ENCODE peak calls at places on chromosomes 5 and 9, in ten cellular contexts. One of them, this sample, is unnamed.

GRCh38 chr9:114538241-114538640 is 33.0 kb upstream of the WHRN start:
- DNase-seq in mucosa of descending colon: peak; percentile 56
- DNase-seq in colonic mucosa: peak; percentile 42
- DNase-seq in heart right ventricle: no peak
- DNase-seq in neural progenitor cell: peak; percentile 45
- DNase-seq in HCT116: peak; percentile 88
- DNase-seq in PC-3: peak; percentile 15
- DNase-seq in thoracic aorta: no peak
- DNase-seq in ovary: no peak
- DNase-seq in astrocyte: no peak
- DNase-seq in this sample: no peak

GRCh38 chr5:56147679-56148230 is 85.4 kb downstream of the ANKRD55 start:
- DNase-seq in astrocyte: no peak
- DNase-seq in PC-3: no peak
- DNase-seq in colonic mucosa: no peak
- DNase-seq in mucosa of descending colon: no peak
- DNase-seq in ovary: no peak
- DNase-seq in thoracic aorta: no peak
- DNase-seq in heart right ventricle: no peak
- DNase-seq in neural progenitor cell: no peak
- DNase-seq in HCT116: no peak
- DNase-seq in this sample: no peak

GRCh38 chr9:73154760-73155159 is 3.1 kb downstream of the ANXA1 start:
- DNase-seq in astrocyte: no peak
- DNase-seq in PC-3: peak; percentile 17
- DNase-seq in mucosa of descending colon: no peak
- DNase-seq in HCT116: no peak
- DNase-seq in neural progenitor cell: no peak
- DNase-seq in ovary: no peak
- DNase-seq in thoracic aorta: no peak
- DNase-seq in colonic mucosa: no peak
- DNase-seq in heart right ventricle: no peak
- DNase-seq in this sample: no peak

GRCh38 chr5:129078660-129079059 is 15.9 kb upstream of the ISOC1 start:
- DNase-seq in HCT116: no peak
- DNase-seq in PC-3: no peak
- DNase-seq in ovary: no peak
- DNase-seq in colonic mucosa: no peak
- DNase-seq in thoracic aorta: no peak
- DNase-seq in neural progenitor cell: no peak
- DNase-seq in heart right ventricle: no peak
- DNase-seq in astrocyte: no peak
- DNase-seq in mucosa of descending colon: no peak
- DNase-seq in this sample: no peak

GRCh38 chr5:172187118-172188032 is 649 bp downstream of the STK10 start:
- DNase-seq in PC-3: peak; percentile 91
- DNase-seq in colonic mucosa: peak; percentile 83
- DNase-seq in ovary: peak; percentile 58
- DNase-seq in mucosa of descending colon: peak; percentile 87
- DNase-seq in neural progenitor cell: peak; percentile 57
- DNase-seq in astrocyte: peak; percentile 69
- DNase-seq in thoracic aorta: no peak
- DNase-seq in HCT116: peak; percentile 26
- DNase-seq in heart right ventricle: peak; percentile 65
- DNase-seq in this sample: peak; percentile 82

GRCh38 chr5:132100672-132101261 is 27.2 kb downstream of the CSF2 start:
- DNase-seq in astrocyte: no peak
- DNase-seq in mucosa of descending colon: no peak
- DNase-seq in neural progenitor cell: no peak
- DNase-seq in ovary: no peak
- DNase-seq in thoracic aorta: no peak
- DNase-seq in heart right ventricle: no peak
- DNase-seq in HCT116: no peak
- DNase-seq in colonic mucosa: no peak
- DNase-seq in PC-3: no peak
- DNase-seq in this sample: no peak

GRCh38 chr5:95845401-95845800 is 22.9 kb upstream of the GLRX start:
- DNase-seq in neural progenitor cell: no peak
- DNase-seq in HCT116: no peak
- DNase-seq in ovary: no peak
- DNase-seq in astrocyte: no peak
- DNase-seq in thoracic aorta: no peak
- DNase-seq in colonic mucosa: peak; percentile 8
- DNase-seq in PC-3: no peak
- DNase-seq in mucosa of descending colon: no peak
- DNase-seq in heart right ventricle: no peak
- DNase-seq in this sample: no peak

GRCh38 chr5:172548981-172549707 is 91.9 kb upstream of the NEURL1B start:
- DNase-seq in astrocyte: no peak
- DNase-seq in heart right ventricle: no peak
- DNase-seq in ovary: no peak
- DNase-seq in PC-3: no peak
- DNase-seq in colonic mucosa: no peak
- DNase-seq in thoracic aorta: no peak
- DNase-seq in HCT116: no peak
- DNase-seq in neural progenitor cell: no peak
- DNase-seq in mucosa of descending colon: no peak
- DNase-seq in this sample: peak; percentile 72

GRCh38 chr5:52598954-52599353 is 188.8 kb upstream of the ITGA1 start:
- DNase-seq in neural progenitor cell: no peak
- DNase-seq in thoracic aorta: no peak
- DNase-seq in HCT116: no peak
- DNase-seq in PC-3: no peak
- DNase-seq in mucosa of descending colon: no peak
- DNase-seq in heart right ventricle: no peak
- DNase-seq in astrocyte: no peak
- DNase-seq in colonic mucosa: no peak
- DNase-seq in ovary: no peak
- DNase-seq in this sample: no peak

GRCh38 chr9:16593746-16594145 is 276.7 kb downstream of the BNC2 start:
- DNase-seq in mucosa of descending colon: no peak
- DNase-seq in thoracic aorta: no peak
- DNase-seq in HCT116: no peak
- DNase-seq in neural progenitor cell: no peak
- DNase-seq in heart right ventricle: no peak
- DNase-seq in ovary: no peak
- DNase-seq in colonic mucosa: no peak
- DNase-seq in PC-3: no peak
- DNase-seq in astrocyte: no peak
- DNase-seq in this sample: no peak

GRCh38 chr5:96337048-96337781 is 95.8 kb downstream of the PCSK1 start:
- DNase-seq in HCT116: no peak
- DNase-seq in heart right ventricle: no peak
- DNase-seq in ovary: no peak
- DNase-seq in PC-3: no peak
- DNase-seq in neural progenitor cell: no peak
- DNase-seq in thoracic aorta: no peak
- DNase-seq in astrocyte: no peak
- DNase-seq in mucosa of descending colon: no peak
- DNase-seq in colonic mucosa: no peak
- DNase-seq in this sample: no peak

GRCh38 chr9:91902465-91903125 is 47.4 kb downstream of the ROR2 start:
- DNase-seq in HCT116: no peak
- DNase-seq in mucosa of descending colon: no peak
- DNase-seq in astrocyte: no peak
- DNase-seq in colonic mucosa: no peak
- DNase-seq in ovary: no peak
- DNase-seq in heart right ventricle: no peak
- DNase-seq in PC-3: no peak
- DNase-seq in thoracic aorta: no peak
- DNase-seq in neural progenitor cell: no peak
- DNase-seq in this sample: no peak
- H3K4me1 ChIP-seq in HCT116: peaks cover 2% of the 10 kb centered on the region
- H3K4me1 ChIP-seq in mucosa of descending colon: peaks cover 15% of the 10 kb centered on the region
- H3K4me1 ChIP-seq in astrocyte: peaks cover 11% of the 10 kb centered on the region
- H3K4me1 ChIP-seq in colonic mucosa: peaks cover 15% of the 10 kb centered on the region
- H3K4me1 ChIP-seq in ovary: peaks cover 21% of the 10 kb centered on the region
- H3K4me1 ChIP-seq in heart right ventricle: peaks cover 16% of the 10 kb centered on the region
- H3K4me1 ChIP-seq in PC-3: no peaks in the 10 kb centered on the region
- H3K4me1 ChIP-seq in thoracic aorta: no peaks in the 10 kb centered on the region
- H3K4me1 ChIP-seq in neural progenitor cell: peaks cover 47% of the 10 kb centered on the region
- H3K4me1 ChIP-seq in this sample: no peaks in the 10 kb centered on the region

DNA sequence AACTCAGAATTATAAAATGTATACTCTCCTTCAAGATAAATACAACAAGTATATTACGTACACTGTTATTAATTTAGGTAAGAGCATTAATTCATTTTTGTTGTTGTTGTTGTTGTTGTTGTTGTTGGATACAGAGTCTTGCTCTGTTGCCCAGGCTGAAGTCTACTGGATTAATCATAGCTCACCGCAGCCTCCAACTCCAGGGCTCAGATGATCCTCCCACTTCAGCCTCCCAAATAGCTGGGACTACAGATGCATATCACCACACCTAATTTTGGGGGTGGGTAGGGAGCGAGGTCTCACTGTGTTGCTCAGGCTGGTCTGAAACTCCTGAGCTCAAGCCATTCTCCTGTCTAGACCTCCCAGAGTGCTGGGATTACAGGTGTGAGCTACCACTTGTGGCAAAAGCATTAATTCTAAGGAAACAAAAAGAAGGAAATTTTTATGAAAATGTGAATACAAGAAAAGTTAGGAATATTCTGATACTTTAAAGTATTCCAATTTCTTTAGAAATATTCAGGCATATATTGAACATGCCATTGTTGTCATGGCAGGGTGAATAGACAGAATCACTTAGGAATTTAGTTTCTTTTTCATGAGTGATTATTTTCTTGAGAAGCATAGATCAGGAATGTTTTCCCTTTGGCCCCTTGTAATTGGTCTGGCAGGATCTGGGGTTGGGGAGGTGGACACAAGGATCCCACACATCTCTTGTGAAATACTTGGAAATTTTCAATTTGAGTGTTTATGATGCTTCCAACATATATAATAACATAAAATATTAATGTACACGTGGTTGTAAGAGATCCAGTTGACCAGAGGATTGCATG is 263.7 kb downstream of the FANCC start:
- DNase-seq in HCT116: no peak
- DNase-seq in neural progenitor cell: no peak
- DNase-seq in heart right ventricle: no peak
- DNase-seq in astrocyte: no peak
- DNase-seq in colonic mucosa: no peak
- DNase-seq in mucosa of descending colon: no peak
- DNase-seq in PC-3: no peak
- DNase-seq in ovary: no peak
- DNase-seq in thoracic aorta: no peak
- DNase-seq in this sample: no peak
- H3K4me1 ChIP-seq in HCT116: peaks cover 6% of the 10 kb centered on the region
- H3K4me1 ChIP-seq in neural progenitor cell: peaks cover 35% of the 10 kb centered on the region
- H3K4me1 ChIP-seq in heart right ventricle: peaks cover 100% of the 10 kb centered on the region
- H3K4me1 ChIP-seq in astrocyte: peaks cover 59% of the 10 kb centered on the region
- H3K4me1 ChIP-seq in colonic mucosa: no peaks in the 10 kb centered on the region
- H3K4me1 ChIP-seq in mucosa of descending colon: peaks cover 14% of the 10 kb centered on the region
- H3K4me1 ChIP-seq in PC-3: peaks cover 35% of the 10 kb centered on the region
- H3K4me1 ChIP-seq in ovary: peaks cover 24% of the 10 kb centered on the region
- H3K4me1 ChIP-seq in thoracic aorta: peaks cover 96% of the 10 kb centered on the region
- H3K4me1 ChIP-seq in this sample: peaks cover 82% of the 10 kb centered on the region

DNA sequence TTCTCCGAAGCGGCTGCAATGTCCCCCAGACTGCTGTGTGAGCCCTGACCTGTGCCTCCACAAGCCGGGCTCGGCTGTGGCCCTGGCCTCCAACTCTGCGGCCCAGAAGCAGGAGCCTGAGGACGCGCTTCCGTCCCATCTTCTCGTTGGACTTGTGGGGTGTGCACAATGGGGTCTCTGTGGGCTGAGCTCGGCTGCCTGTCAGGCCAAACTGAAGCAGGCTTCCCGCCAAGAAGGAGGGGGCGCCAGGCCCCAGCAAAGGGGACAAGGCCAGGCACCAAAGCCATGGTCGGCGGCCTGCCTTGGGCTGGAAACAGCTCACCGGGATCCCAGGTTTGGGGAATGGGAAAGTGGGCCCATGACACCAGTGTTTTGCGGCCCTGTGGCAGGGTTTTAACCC is 4.1 kb downstream of the NOTCH1 start:
- DNase-seq in PC-3: no peak
- DNase-seq in ovary: no peak
- DNase-seq in mucosa of descending colon: no peak
- DNase-seq in colonic mucosa: no peak
- DNase-seq in astrocyte: no peak
- DNase-seq in HCT116: no peak
- DNase-seq in heart right ventricle: no peak
- DNase-seq in thoracic aorta: no peak
- DNase-seq in neural progenitor cell: no peak
- DNase-seq in this sample: no peak
- H3K4me1 ChIP-seq in PC-3: peaks cover 30% of the 10 kb centered on the region
- H3K4me1 ChIP-seq in ovary: peaks cover 3% of the 10 kb centered on the region
- H3K4me1 ChIP-seq in mucosa of descending colon: peaks cover 77% of the 10 kb centered on the region
- H3K4me1 ChIP-seq in colonic mucosa: peaks cover 41% of the 10 kb centered on the region
- H3K4me1 ChIP-seq in astrocyte: peaks cover 44% of the 10 kb centered on the region
- H3K4me1 ChIP-seq in HCT116: peaks cover 50% of the 10 kb centered on the region
- H3K4me1 ChIP-seq in heart right ventricle: peaks cover 84% of the 10 kb centered on the region
- H3K4me1 ChIP-seq in thoracic aorta: peaks cover 53% of the 10 kb centered on the region
- H3K4me1 ChIP-seq in neural progenitor cell: peaks cover 41% of the 10 kb centered on the region
- H3K4me1 ChIP-seq in this sample: no peaks in the 10 kb centered on the region

GRCh38 chr5:78574157-78574673 is 74.4 kb downstream of the LHFPL2 start:
- DNase-seq in astrocyte: no peak
- DNase-seq in mucosa of descending colon: no peak
- DNase-seq in ovary: no peak
- DNase-seq in thoracic aorta: no peak
- DNase-seq in heart right ventricle: no peak
- DNase-seq in HCT116: no peak
- DNase-seq in colonic mucosa: no peak
- DNase-seq in neural progenitor cell: no peak
- DNase-seq in PC-3: no peak
- DNase-seq in this sample: no peak

GRCh38 chr5:78577051-78577807 is 71.3 kb downstream of the LHFPL2 start:
- DNase-seq in colonic mucosa: no peak
- DNase-seq in astrocyte: no peak
- DNase-seq in mucosa of descending colon: no peak
- DNase-seq in PC-3: no peak
- DNase-seq in neural progenitor cell: no peak
- DNase-seq in HCT116: no peak
- DNase-seq in heart right ventricle: no peak
- DNase-seq in ovary: no peak
- DNase-seq in thoracic aorta: no peak
- DNase-seq in this sample: peak; percentile 78

GRCh38 chr5:78576376-78576775 is 72.2 kb downstream of the LHFPL2 start:
- DNase-seq in heart right ventricle: no peak
- DNase-seq in PC-3: no peak
- DNase-seq in colonic mucosa: no peak
- DNase-seq in mucosa of descending colon: no peak
- DNase-seq in neural progenitor cell: no peak
- DNase-seq in HCT116: no peak
- DNase-seq in astrocyte: no peak
- DNase-seq in thoracic aorta: no peak
- DNase-seq in ovary: no peak
- DNase-seq in this sample: no peak

GRCh38 chr5:78574731-78575161 is 73.8 kb downstream of the LHFPL2 start:
- DNase-seq in HCT116: no peak
- DNase-seq in astrocyte: peak; percentile 79
- DNase-seq in ovary: no peak
- DNase-seq in PC-3: peak; percentile 62
- DNase-seq in thoracic aorta: no peak
- DNase-seq in colonic mucosa: no peak
- DNase-seq in neural progenitor cell: no peak
- DNase-seq in mucosa of descending colon: no peak
- DNase-seq in heart right ventricle: no peak
- DNase-seq in this sample: no peak

DNA sequence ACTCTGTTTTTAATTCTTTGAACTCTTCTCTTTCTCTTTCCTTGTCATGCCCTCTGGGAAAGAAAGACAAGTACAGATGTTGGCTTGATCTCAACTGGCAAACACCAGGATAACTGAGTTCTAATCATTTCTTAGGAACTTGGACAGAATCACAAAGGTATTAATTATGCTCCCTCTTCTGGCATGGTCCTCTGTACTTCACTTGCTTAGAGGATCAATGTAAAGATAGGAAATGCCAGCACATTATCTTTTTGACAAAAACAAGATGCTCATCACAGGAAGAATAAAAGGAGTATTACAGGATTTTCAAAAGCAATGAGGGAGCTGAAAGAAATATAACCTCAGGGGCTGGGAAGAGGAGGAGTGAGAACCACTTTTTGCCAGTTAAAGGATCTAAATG is 70.6 kb downstream of the LHFPL2 start:
- DNase-seq in ovary: no peak
- DNase-seq in astrocyte: no peak
- DNase-seq in mucosa of descending colon: no peak
- DNase-seq in colonic mucosa: no peak
- DNase-seq in heart right ventricle: no peak
- DNase-seq in HCT116: no peak
- DNase-seq in PC-3: no peak
- DNase-seq in thoracic aorta: no peak
- DNase-seq in neural progenitor cell: no peak
- DNase-seq in this sample: no peak
- H3K4me1 ChIP-seq in ovary: peaks cover 13% of the 10 kb centered on the region
- H3K4me1 ChIP-seq in astrocyte: peaks cover 10% of the 10 kb centered on the region
- H3K4me1 ChIP-seq in mucosa of descending colon: no peaks in the 10 kb centered on the region
- H3K4me1 ChIP-seq in colonic mucosa: no peaks in the 10 kb centered on the region
- H3K4me1 ChIP-seq in heart right ventricle: peaks cover 41% of the 10 kb centered on the region
- H3K4me1 ChIP-seq in HCT116: peaks cover 9% of the 10 kb centered on the region
- H3K4me1 ChIP-seq in PC-3: peaks cover 9% of the 10 kb centered on the region
- H3K4me1 ChIP-seq in thoracic aorta: peaks cover 53% of the 10 kb centered on the region
- H3K4me1 ChIP-seq in neural progenitor cell: no peaks in the 10 kb centered on the region
- H3K4me1 ChIP-seq in this sample: peaks cover 43% of the 10 kb centered on the region